ENCODE peak calls at places on chromosomes 13 and 19, in seven cellular contexts. M is fibroblast of pulmonary artery, T is ascending aorta, P is upper lobe of left lung, Q is BJ, B is upper lobe of right lung, X is body of pancreas. E is an unnamed sample.

GRCh38 chr13:46146898-46147297 is 35.1 kb downstream of the LCP1 start:
- DNase-seq in B (no peak), X (no peak), Q (no peak), P (no peak), T (no peak), M (peak; percentile 19), E (no peak)

GRCh38 chr13:41645313-41645712 is 188.0 kb downstream of the RGCC start:
- DNase-seq in M (peak; percentile 94), Q (peak; percentile 84), B (no peak), P (peak; percentile 34), X (peak; percentile 41), T (peak; percentile 89), E (peak; percentile 61)

GRCh38 chr13:93794197-93794885 is 567.7 kb downstream of the GPC6 start:
- DNase-seq in T (no peak), M (no peak), P (no peak), B (no peak), X (no peak), Q (no peak), E (no peak)

GRCh38 chr19:7998081-7998480 is 7.4 kb downstream of the ELAVL1 start:
- DNase-seq in P (no peak), M (no peak), T (no peak), X (no peak), B (no peak), Q (no peak), E (no peak)

GRCh38 chr13:93857126-93857525 is 622.4 kb downstream of the DCT start:
- DNase-seq in M (peak; percentile 40), Q (no peak), B (no peak), P (no peak), T (no peak), X (no peak), E (peak; percentile 5)

GRCh38 chr19:12052057-12052570 is 647 bp downstream of the ZNF878 start:
- DNase-seq in P (no peak), B (no peak), T (no peak), Q (no peak), X (peak; percentile 11), M (no peak), E (no peak)

GRCh38 chr13:85261757-85262346 is 537.4 kb downstream of the SLITRK6 start:
- DNase-seq in Q (no peak), M (peak; percentile 38), P (no peak), T (no peak), B (no peak), X (no peak), E (peak; percentile 50)

GRCh38 chr13:21948781-21949474 is 278.1 kb downstream of the FGF9 start:
- DNase-seq in Q (no peak), P (no peak), X (no peak), T (no peak), M (no peak), B (no peak), E (no peak)

GRCh38 chr19:5967994-5968430 is 9.9 kb downstream of the RANBP3 start:
- DNase-seq in Q (no peak), M (peak; percentile 89), T (no peak), P (peak; percentile 74), B (no peak), X (peak; percentile 80), E (peak; percentile 75)

GRCh38 chr13:27839809-27840467 is 47.7 kb downstream of the GSX1 start:
- DNase-seq in B (no peak), M (no peak), P (no peak), Q (no peak), X (peak; percentile 28), T (no peak), E (peak; percentile 63)

GRCh38 chr13:23902975-23903905 is 5.9 kb upstream of the C1QTNF9B start:
- DNase-seq in M (no peak), P (no peak), T (no peak), B (peak; percentile 65), X (no peak), Q (no peak), E (no peak)

GRCh38 chr19:19820774-19821315 is 705 bp downstream of the ZNF506 start:
- DNase-seq in B (no peak), M (no peak), T (no peak), X (no peak), P (no peak), Q (no peak), E (no peak)

GRCh38 chr19:33832633-33833032 is 36.0 kb downstream of the KCTD15 start:
- DNase-seq in Q (no peak), T (no peak), M (no peak), B (peak; percentile 19), X (no peak), P (no peak), E (no peak)

GRCh38 chr13:95494082-95494681 is 58.3 kb upstream of the CLDN10 start:
- DNase-seq in Q (peak; percentile 9), T (no peak), M (peak; percentile 87), X (no peak), P (no peak), B (no peak), E (peak; percentile 93)

GRCh38 chr13:23547000-23547590 is 23.1 kb upstream of the TNFRSF19 start:
- DNase-seq in X (peak; percentile 26), M (peak; percentile 47), B (no peak), Q (no peak), T (no peak), P (no peak), E (no peak)

GRCh38 chr13:74287672-74288169 is 153.5 kb upstream of the KLF12 start:
- DNase-seq in M (peak; percentile 65), X (peak; percentile 91), P (peak; percentile 76), B (peak; percentile 74), T (peak; percentile 85), Q (no peak), E (peak; percentile 30)

GRCh38 chr13:40665754-40666057 is 735 bp downstream of the FOXO1 start:
- DNase-seq in M (no peak), P (no peak), B (no peak), Q (no peak), X (no peak), T (no peak), E (no peak)

GRCh38 chr13:110287031-110287828 is 19.7 kb downstream of the COL4A1 start:
- DNase-seq in M (no peak), B (no peak), P (no peak), T (peak; percentile 66), Q (no peak), X (no peak), E (no peak)

DNA sequence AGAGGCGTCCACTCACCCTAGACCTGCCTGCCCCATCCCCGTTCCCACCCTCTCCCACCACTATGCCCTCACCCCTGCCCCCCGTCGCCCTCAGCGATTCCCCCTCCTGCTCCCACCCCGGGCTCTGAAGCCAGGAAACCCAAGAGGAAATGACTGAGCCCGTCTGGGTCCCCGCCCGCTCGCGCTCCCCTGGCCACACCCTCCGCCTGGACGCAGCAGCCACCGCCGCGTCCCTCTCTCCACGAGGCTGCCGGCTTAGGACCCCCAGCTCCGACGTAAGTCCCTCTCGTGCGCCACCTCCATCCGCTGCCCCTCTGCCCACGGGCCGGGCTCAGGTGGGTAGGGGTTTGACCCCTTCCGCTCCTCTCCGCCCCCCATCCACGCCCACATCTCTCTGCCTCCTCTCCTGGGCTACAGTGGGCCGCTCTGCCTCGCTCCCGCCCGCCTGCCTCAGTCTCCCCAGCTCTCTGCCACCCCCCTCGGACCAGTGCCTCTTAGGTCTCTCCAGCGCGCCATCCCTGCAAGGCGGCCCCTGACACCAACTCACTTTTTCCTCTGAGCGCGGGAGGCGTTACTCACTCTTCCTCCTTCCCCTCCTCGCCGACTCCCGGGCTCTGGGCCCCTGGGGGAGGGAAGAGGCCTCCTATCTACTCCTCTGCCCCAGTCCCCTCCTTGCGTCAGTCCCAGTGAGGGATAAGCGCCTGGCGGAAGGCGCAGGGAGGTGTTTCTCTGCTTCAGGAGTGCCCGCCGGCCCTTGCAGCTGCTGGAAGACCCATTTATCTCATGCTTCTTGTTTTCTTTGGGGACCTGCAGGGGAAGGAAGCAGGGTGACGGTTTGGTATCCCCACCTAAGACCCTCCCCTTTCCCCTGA is at the start of gene FXYD5:
- DNase-seq in P (peak; percentile 79), M (peak; percentile 87), Q (no peak), T (peak; percentile 85), X (peak; percentile 55), B (peak; percentile 87), E (peak; percentile 82)
- TF ChIP-seq CTCF in P (peak; percentile 21), M (peak; percentile 18), Q (peak; percentile 17), T (no peak), X (no peak), B (no peak), E (no peak)

GRCh38 chr19:50266041-50266440 is 62.6 kb downstream of the MYH14 start:
- DNase-seq in M (no peak), X (no peak), P (no peak), B (no peak), Q (no peak), T (no peak), E (no peak)
- TF ChIP-seq CTCF in M (no peak), X (no peak), P (no peak), B (no peak), Q (no peak), T (no peak), E (no peak)

GRCh38 chr13:91950803-91951202 is 552.4 kb downstream of the GPC5 start:
- DNase-seq in P (no peak), T (no peak), B (no peak), Q (no peak), M (no peak), X (no peak), E (no peak)

GRCh38 chr13:91946498-91947070 is 548.2 kb downstream of the GPC5 start:
- DNase-seq in P (no peak), X (peak; percentile 6), T (no peak), B (no peak), Q (no peak), M (peak; percentile 33), E (peak; percentile 46)
- TF ChIP-seq CTCF in P (no peak), X (no peak), T (no peak), B (peak; percentile 41), Q (no peak), M (peak; percentile 57), E (peak; percentile 78)

GRCh38 chr19:18412610-18413239 is 6.5 kb upstream of the SSBP4 start:
- DNase-seq in P (no peak), X (no peak), M (no peak), B (no peak), T (no peak), Q (no peak), E (no peak)
- TF ChIP-seq CTCF in P (no peak), X (no peak), M (no peak), B (no peak), T (no peak), Q (no peak), E (no peak)

GRCh38 chr13:20353973-20354372 is 121.9 kb upstream of the GJB6 start:
- DNase-seq in B (no peak), X (no peak), T (no peak), P (no peak), M (peak; percentile 62), Q (no peak), E (peak; percentile 72)
- TF ChIP-seq CTCF in B (no peak), X (no peak), T (no peak), P (no peak), M (peak; percentile 29), Q (peak; percentile 15), E (peak; percentile 28)

GRCh38 chr19:15123031-15123890 is 16.1 kb downstream of the SYDE1 start:
- DNase-seq in B (no peak), P (no peak), M (no peak), Q (no peak), T (no peak), X (no peak), E (no peak)

GRCh38 chr19:15124572-15125231 is 17.5 kb downstream of the SYDE1 start:
- DNase-seq in Q (no peak), M (no peak), T (peak; percentile 71), B (no peak), X (peak; percentile 49), P (no peak), E (peak; percentile 16)

GRCh38 chr19:15123900-15124299 is 16.7 kb downstream of the SYDE1 start:
- DNase-seq in T (no peak), Q (no peak), P (no peak), X (peak; percentile 78), B (no peak), M (peak; percentile 18), E (peak; percentile 27)

GRCh38 chr19:15126511-15126910 is 19.3 kb downstream of the SYDE1 start:
- DNase-seq in Q (no peak), M (no peak), T (no peak), P (no peak), B (no peak), X (no peak), E (no peak)

GRCh38 chr19:15125232-15126067 is 18.2 kb downstream of the SYDE1 start:
- DNase-seq in X (peak; percentile 98), M (peak; percentile 98), P (peak; percentile 98), T (peak; percentile 99), Q (peak; percentile 86), B (peak; percentile 99), E (peak; percentile 99)
- TF ChIP-seq CTCF in X (no peak), M (no peak), P (peak; percentile 58), T (no peak), Q (no peak), B (peak; percentile 20), E (peak; percentile 6)